ENCODE peak calls at places on chromosomes 12 and 14, in ten cellular contexts. One of them, this sample, is unnamed.

GRCh38 chr12:15629761-15630160 is 159.4 kb downstream of the EPS8 start:
- DNase-seq in lower lobe of right lung: no peak
- DNase-seq in psoas muscle: no peak
- DNase-seq in cardiac muscle cell: no peak
- DNase-seq in tibial nerve: no peak
- DNase-seq in IMR-90: peak
- DNase-seq in transverse colon: no peak
- DNase-seq in A549: peak
- DNase-seq in fibroblast of lung: peak
- DNase-seq in esophagus squamous epithelium: no peak
- DNase-seq in this sample: no peak

GRCh38 chr12:102958073-102958829 is 777 bp downstream of the ASCL1 start:
- DNase-seq in A549: peak
- DNase-seq in lower lobe of right lung: no peak
- DNase-seq in transverse colon: no peak
- DNase-seq in IMR-90: peak
- DNase-seq in cardiac muscle cell: peak
- DNase-seq in fibroblast of lung: peak
- DNase-seq in psoas muscle: no peak
- DNase-seq in tibial nerve: no peak
- DNase-seq in esophagus squamous epithelium: no peak
- DNase-seq in this sample: no peak

GRCh38 chr12:81229718-81230117 is 151.8 kb downstream of the ACSS3 start:
- DNase-seq in cardiac muscle cell: peak
- DNase-seq in lower lobe of right lung: no peak
- DNase-seq in IMR-90: no peak
- DNase-seq in transverse colon: no peak
- DNase-seq in tibial nerve: no peak
- DNase-seq in A549: no peak
- DNase-seq in esophagus squamous epithelium: no peak
- DNase-seq in fibroblast of lung: no peak
- DNase-seq in psoas muscle: no peak
- DNase-seq in this sample: no peak

GRCh38 chr12:95216704-95217376 is 427 bp downstream of the FGD6 start:
- DNase-seq in tibial nerve: no peak
- DNase-seq in esophagus squamous epithelium: no peak
- DNase-seq in fibroblast of lung: peak
- DNase-seq in A549: peak
- DNase-seq in transverse colon: no peak
- DNase-seq in lower lobe of right lung: no peak
- DNase-seq in psoas muscle: no peak
- DNase-seq in cardiac muscle cell: no peak
- DNase-seq in IMR-90: no peak
- DNase-seq in this sample: no peak

GRCh38 chr12:12999276-12999958 is 648 bp downstream of the HEBP1 start:
- DNase-seq in fibroblast of lung: peak
- DNase-seq in IMR-90: no peak
- DNase-seq in tibial nerve: no peak
- DNase-seq in esophagus squamous epithelium: no peak
- DNase-seq in A549: no peak
- DNase-seq in lower lobe of right lung: no peak
- DNase-seq in transverse colon: peak
- DNase-seq in psoas muscle: no peak
- DNase-seq in cardiac muscle cell: peak
- DNase-seq in this sample: no peak

GRCh38 chr12:28242888-28243633 is 52.8 kb downstream of the CCDC91 start:
- DNase-seq in psoas muscle: no peak
- DNase-seq in transverse colon: no peak
- DNase-seq in IMR-90: peak
- DNase-seq in cardiac muscle cell: no peak
- DNase-seq in tibial nerve: no peak
- DNase-seq in esophagus squamous epithelium: no peak
- DNase-seq in lower lobe of right lung: no peak
- DNase-seq in A549: no peak
- DNase-seq in fibroblast of lung: no peak
- DNase-seq in this sample: peak

GRCh38 chr14:63457498-63457897 is 85.7 kb downstream of the PPP2R5E start:
- DNase-seq in lower lobe of right lung: no peak
- DNase-seq in tibial nerve: no peak
- DNase-seq in psoas muscle: no peak
- DNase-seq in IMR-90: no peak
- DNase-seq in fibroblast of lung: no peak
- DNase-seq in transverse colon: no peak
- DNase-seq in esophagus squamous epithelium: no peak
- DNase-seq in cardiac muscle cell: no peak
- DNase-seq in A549: no peak
- DNase-seq in this sample: no peak

GRCh38 chr12:108305520-108305919 is 33.6 kb downstream of the CMKLR1 start:
- DNase-seq in fibroblast of lung: peak
- DNase-seq in lower lobe of right lung: peak
- DNase-seq in transverse colon: peak
- DNase-seq in IMR-90: peak
- DNase-seq in A549: no peak
- DNase-seq in tibial nerve: peak
- DNase-seq in psoas muscle: peak
- DNase-seq in esophagus squamous epithelium: no peak
- DNase-seq in cardiac muscle cell: peak
- DNase-seq in this sample: no peak

GRCh38 chr12:42492267-42492666 is 97.3 kb downstream of the PRICKLE1 start:
- DNase-seq in tibial nerve: no peak
- DNase-seq in cardiac muscle cell: peak
- DNase-seq in fibroblast of lung: no peak
- DNase-seq in esophagus squamous epithelium: no peak
- DNase-seq in transverse colon: no peak
- DNase-seq in lower lobe of right lung: no peak
- DNase-seq in IMR-90: no peak
- DNase-seq in A549: no peak
- DNase-seq in psoas muscle: no peak
- DNase-seq in this sample: no peak

GRCh38 chr12:102879-103168 is 36.3 kb downstream of the IQSEC3 start:
- DNase-seq in IMR-90: no peak
- DNase-seq in transverse colon: no peak
- DNase-seq in lower lobe of right lung: no peak
- DNase-seq in fibroblast of lung: no peak
- DNase-seq in tibial nerve: no peak
- DNase-seq in esophagus squamous epithelium: no peak
- DNase-seq in psoas muscle: no peak
- DNase-seq in A549: no peak
- DNase-seq in cardiac muscle cell: no peak
- DNase-seq in this sample: no peak

GRCh38 chr12:111429760-111430417 is 24.2 kb downstream of the SH2B3 start:
- DNase-seq in psoas muscle: no peak
- DNase-seq in A549: no peak
- DNase-seq in transverse colon: no peak
- DNase-seq in lower lobe of right lung: no peak
- DNase-seq in fibroblast of lung: no peak
- DNase-seq in tibial nerve: no peak
- DNase-seq in esophagus squamous epithelium: no peak
- DNase-seq in IMR-90: no peak
- DNase-seq in cardiac muscle cell: no peak
- DNase-seq in this sample: no peak

DNA sequence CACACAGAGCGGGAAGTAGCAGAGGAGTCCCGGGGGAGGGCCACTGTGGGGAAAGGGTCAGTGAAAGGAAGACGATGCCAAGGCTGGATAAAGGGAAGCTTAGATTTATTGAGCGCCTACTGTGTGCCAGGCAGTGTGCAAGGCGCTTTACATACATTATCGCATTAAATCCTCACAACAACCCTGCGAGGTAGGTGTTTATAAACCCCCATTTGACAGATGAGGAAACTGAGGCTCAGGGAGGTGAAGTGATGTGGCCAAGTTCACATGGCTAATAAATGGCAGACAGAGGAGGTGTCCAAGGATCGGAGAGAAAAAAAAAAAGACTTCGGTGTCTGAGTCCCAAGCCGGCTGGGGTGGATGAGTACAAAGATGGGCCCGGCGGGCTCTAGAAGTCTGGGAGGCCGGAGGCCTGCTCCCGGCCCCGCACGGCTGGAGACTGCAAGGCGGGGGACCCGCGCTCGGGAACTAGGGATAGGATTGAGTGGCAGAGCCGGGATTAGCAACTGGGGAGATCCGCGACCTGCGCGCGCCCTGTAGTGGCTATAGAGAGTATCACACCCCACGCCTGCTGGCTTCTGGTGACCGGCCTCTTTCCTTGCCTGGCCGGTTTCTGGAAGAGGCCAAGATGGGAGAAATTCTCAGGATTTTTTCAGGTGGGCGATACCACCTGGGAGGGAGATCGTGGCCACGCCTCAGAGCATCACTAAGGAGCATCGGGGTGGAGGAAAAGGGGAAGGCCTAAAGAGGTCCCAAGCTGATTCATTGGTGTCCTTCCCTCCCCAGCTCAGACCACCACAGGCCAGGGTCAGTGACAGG is 3.9 kb downstream of the DDN start:
- DNase-seq in transverse colon: peak
- DNase-seq in IMR-90: peak
- DNase-seq in lower lobe of right lung: peak
- DNase-seq in A549: peak
- DNase-seq in fibroblast of lung: peak
- DNase-seq in psoas muscle: peak
- DNase-seq in cardiac muscle cell: peak
- DNase-seq in tibial nerve: peak
- DNase-seq in esophagus squamous epithelium: no peak
- DNase-seq in this sample: peak
- H3K4me3 ChIP-seq in transverse colon: peak
- H3K4me3 ChIP-seq in IMR-90: no peak
- H3K4me3 ChIP-seq in lower lobe of right lung: peak
- H3K4me3 ChIP-seq in A549: peak
- H3K4me3 ChIP-seq in fibroblast of lung: no peak
- H3K4me3 ChIP-seq in psoas muscle: peak
- H3K4me3 ChIP-seq in cardiac muscle cell: no peak
- H3K4me3 ChIP-seq in tibial nerve: peak
- H3K4me3 ChIP-seq in esophagus squamous epithelium: peak
- H3K4me3 ChIP-seq in this sample: peak

DNA sequence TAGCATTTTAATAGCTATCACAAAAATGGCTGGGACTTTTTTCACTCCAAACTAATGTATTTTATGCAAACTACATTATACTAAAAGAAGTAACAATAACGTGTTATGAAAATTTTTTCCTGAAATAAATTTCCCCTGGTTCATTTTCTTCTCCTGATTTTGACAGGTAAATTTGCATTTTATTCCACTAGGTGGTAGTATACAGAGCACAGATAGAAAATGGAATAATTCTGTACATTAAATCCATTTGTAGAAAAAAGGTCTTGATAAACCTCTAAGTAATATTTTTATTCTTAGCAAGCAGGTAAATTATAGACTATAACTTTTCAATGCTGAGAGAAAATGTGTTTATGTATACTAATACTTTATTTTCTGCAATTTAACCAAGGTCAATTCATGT is 96.5 kb downstream of the BCAT1 start:
- DNase-seq in psoas muscle: no peak
- DNase-seq in lower lobe of right lung: no peak
- DNase-seq in tibial nerve: no peak
- DNase-seq in esophagus squamous epithelium: no peak
- DNase-seq in cardiac muscle cell: peak
- DNase-seq in fibroblast of lung: peak
- DNase-seq in transverse colon: no peak
- DNase-seq in A549: no peak
- DNase-seq in IMR-90: no peak
- DNase-seq in this sample: no peak
- TF ChIP-seq CTCF in psoas muscle: no peak
- TF ChIP-seq CTCF in lower lobe of right lung: peak
- TF ChIP-seq CTCF in tibial nerve: peak
- TF ChIP-seq CTCF in esophagus squamous epithelium: peak
- TF ChIP-seq CTCF in cardiac muscle cell: peak
- TF ChIP-seq CTCF in fibroblast of lung: no peak
- TF ChIP-seq CTCF in transverse colon: no peak
- TF ChIP-seq CTCF in A549: peak
- TF ChIP-seq CTCF in IMR-90: peak
- TF ChIP-seq CTCF in this sample: peak

GRCh38 chr12:6526766-6527525 is 7.4 kb upstream of the GAPDH start:
- DNase-seq in A549: no peak
- DNase-seq in fibroblast of lung: no peak
- DNase-seq in tibial nerve: no peak
- DNase-seq in IMR-90: no peak
- DNase-seq in esophagus squamous epithelium: no peak
- DNase-seq in transverse colon: no peak
- DNase-seq in lower lobe of right lung: no peak
- DNase-seq in psoas muscle: no peak
- DNase-seq in cardiac muscle cell: no peak
- DNase-seq in this sample: no peak

GRCh38 chr12:6527711-6528110 is 6.6 kb upstream of the GAPDH start:
- DNase-seq in fibroblast of lung: no peak
- DNase-seq in tibial nerve: no peak
- DNase-seq in transverse colon: no peak
- DNase-seq in cardiac muscle cell: no peak
- DNase-seq in IMR-90: no peak
- DNase-seq in esophagus squamous epithelium: no peak
- DNase-seq in A549: no peak
- DNase-seq in psoas muscle: no peak
- DNase-seq in lower lobe of right lung: no peak
- DNase-seq in this sample: no peak

GRCh38 chr12:6528539-6529235 is 5.6 kb upstream of the GAPDH start:
- DNase-seq in IMR-90: no peak
- DNase-seq in psoas muscle: no peak
- DNase-seq in cardiac muscle cell: no peak
- DNase-seq in transverse colon: no peak
- DNase-seq in fibroblast of lung: no peak
- DNase-seq in lower lobe of right lung: no peak
- DNase-seq in esophagus squamous epithelium: no peak
- DNase-seq in A549: no peak
- DNase-seq in tibial nerve: no peak
- DNase-seq in this sample: peak

GRCh38 chr12:6524648-6525047 is 9.7 kb upstream of the GAPDH start:
- DNase-seq in esophagus squamous epithelium: no peak
- DNase-seq in IMR-90: no peak
- DNase-seq in A549: no peak
- DNase-seq in transverse colon: no peak
- DNase-seq in lower lobe of right lung: no peak
- DNase-seq in tibial nerve: no peak
- DNase-seq in psoas muscle: no peak
- DNase-seq in fibroblast of lung: no peak
- DNase-seq in cardiac muscle cell: no peak
- DNase-seq in this sample: no peak

DNA sequence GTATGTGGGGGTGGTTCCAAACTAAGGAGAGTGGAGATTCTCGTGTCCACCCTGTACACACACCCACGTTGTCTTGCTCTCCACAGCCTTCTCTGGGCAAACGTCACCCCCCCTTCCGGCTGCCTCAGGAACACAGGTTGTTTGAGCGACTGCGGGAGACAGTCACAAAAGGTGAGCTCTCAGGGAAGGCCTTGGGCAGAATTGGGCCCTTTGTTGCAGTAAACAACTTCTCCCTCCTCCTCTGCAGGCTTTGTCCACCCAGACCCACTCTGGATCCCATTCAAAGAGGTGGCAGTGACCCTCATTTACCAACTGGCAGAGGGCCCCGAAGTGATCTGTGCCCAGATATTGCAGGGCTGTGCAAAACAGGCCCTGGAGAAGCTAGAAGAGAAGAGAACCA is 8.1 kb upstream of the GAPDH start:
- DNase-seq in psoas muscle: no peak
- DNase-seq in lower lobe of right lung: no peak
- DNase-seq in esophagus squamous epithelium: no peak
- DNase-seq in A549: no peak
- DNase-seq in transverse colon: no peak
- DNase-seq in cardiac muscle cell: no peak
- DNase-seq in fibroblast of lung: no peak
- DNase-seq in IMR-90: no peak
- DNase-seq in tibial nerve: no peak
- DNase-seq in this sample: no peak
- H3K27ac ChIP-seq in psoas muscle: no peak
- H3K27ac ChIP-seq in lower lobe of right lung: no peak
- H3K27ac ChIP-seq in esophagus squamous epithelium: peak
- H3K27ac ChIP-seq in A549: no peak
- H3K27ac ChIP-seq in transverse colon: no peak
- H3K27ac ChIP-seq in cardiac muscle cell: no peak
- H3K27ac ChIP-seq in fibroblast of lung: no peak
- H3K27ac ChIP-seq in IMR-90: no peak
- H3K27ac ChIP-seq in tibial nerve: no peak
- H3K27ac ChIP-seq in this sample: no peak

GRCh38 chr14:104172349-104172748 is 34.0 kb downstream of the KIF26A start:
- DNase-seq in lower lobe of right lung: no peak
- DNase-seq in IMR-90: no peak
- DNase-seq in A549: no peak
- DNase-seq in esophagus squamous epithelium: no peak
- DNase-seq in tibial nerve: no peak
- DNase-seq in cardiac muscle cell: no peak
- DNase-seq in psoas muscle: no peak
- DNase-seq in transverse colon: no peak
- DNase-seq in fibroblast of lung: no peak
- DNase-seq in this sample: no peak
- H3K4me3 ChIP-seq in lower lobe of right lung: no peak
- H3K4me3 ChIP-seq in IMR-90: no peak
- H3K4me3 ChIP-seq in A549: no peak
- H3K4me3 ChIP-seq in esophagus squamous epithelium: no peak
- H3K4me3 ChIP-seq in tibial nerve: no peak
- H3K4me3 ChIP-seq in cardiac muscle cell: no peak
- H3K4me3 ChIP-seq in psoas muscle: no peak
- H3K4me3 ChIP-seq in transverse colon: no peak
- H3K4me3 ChIP-seq in fibroblast of lung: no peak
- H3K4me3 ChIP-seq in this sample: no peak

This sample was measured in PC-9.